ENCODE peak calls at places on chromosomes 5 and 9, in ten cellular contexts. I, U, D, K, Y, Z, F, W, G and S are unnamed samples.

GRCh38 chr9:16729656-16730055 is 140.8 kb downstream of the BNC2 start:
- DNase-seq in I (no peak), U (no peak), D (no peak), K (peak), Y (no peak), Z (no peak), F (no peak), W (no peak), G (no peak), S (no peak)

GRCh38 chr9:84959339-84959738 is 289.8 kb downstream of the NTRK2 start:
- DNase-seq in I (no peak), U (no peak), D (no peak), K (no peak), Y (no peak), Z (no peak), F (no peak), W (no peak), G (no peak), S (no peak)

GRCh38 chr5:61779743-61780142 is 447.7 kb downstream of the ZSWIM6 start:
- DNase-seq in I (no peak), U (no peak), D (no peak), K (no peak), Y (no peak), Z (no peak), F (no peak), W (no peak), G (no peak), S (no peak)

GRCh38 chr5:88882321-88883038 is 504 bp downstream of the MEF2C start:
- DNase-seq in I (no peak), U (peak), D (peak), K (no peak), Y (peak), Z (no peak), F (no peak), W (no peak), G (peak), S (no peak)

GRCh38 chr5:1797109-1797800 is 2.4 kb downstream of the MRPL36 start:
- DNase-seq in I (no peak), U (no peak), D (no peak), K (no peak), Y (no peak), Z (no peak), F (no peak), W (no peak), G (no peak), S (no peak)

GRCh38 chr9:107336718-107337360 is 53.8 kb downstream of the RAD23B start:
- DNase-seq in I (peak), U (no peak), D (no peak), K (no peak), Y (peak), Z (no peak), F (no peak), W (peak), G (no peak), S (no peak)

GRCh38 chr9:92781902-92782301 is 17.3 kb upstream of the BICD2 start:
- DNase-seq in I (no peak), U (no peak), D (no peak), K (no peak), Y (no peak), Z (no peak), F (no peak), W (no peak), G (no peak), S (no peak)

GRCh38 chr9:35042081-35042604 is 30.3 kb downstream of the VCP start:
- DNase-seq in I (peak), U (no peak), D (no peak), K (peak), Y (no peak), Z (no peak), F (no peak), W (no peak), G (no peak), S (no peak)

GRCh38 chr9:124302921-124303320 is 45.2 kb downstream of the NEK6 start:
- DNase-seq in I (no peak), U (no peak), D (no peak), K (no peak), Y (no peak), Z (no peak), F (no peak), W (no peak), G (no peak), S (no peak)

GRCh38 chr5:142491260-142491659 is 166.4 kb upstream of the SPRY4 start:
- DNase-seq in I (no peak), U (no peak), D (peak), K (no peak), Y (no peak), Z (no peak), F (no peak), W (no peak), G (no peak), S (peak)

GRCh38 chr5:112549127-112549526 is 130.1 kb upstream of the EPB41L4A start:
- DNase-seq in I (no peak), U (no peak), D (no peak), K (no peak), Y (no peak), Z (no peak), F (no peak), W (no peak), G (no peak), S (no peak)

GRCh38 chr5:149338364-149338763 is 6.9 kb upstream of the GRPEL2 start:
- DNase-seq in I (no peak), U (no peak), D (no peak), K (no peak), Y (no peak), Z (no peak), F (no peak), W (no peak), G (no peak), S (no peak)
- TF ChIP-seq CTCF in I (no peak), U (no peak), D (no peak), K (no peak), Y (no peak), Z (no peak), F (no peak), W (no peak), G (no peak), S (no peak)

DNA sequence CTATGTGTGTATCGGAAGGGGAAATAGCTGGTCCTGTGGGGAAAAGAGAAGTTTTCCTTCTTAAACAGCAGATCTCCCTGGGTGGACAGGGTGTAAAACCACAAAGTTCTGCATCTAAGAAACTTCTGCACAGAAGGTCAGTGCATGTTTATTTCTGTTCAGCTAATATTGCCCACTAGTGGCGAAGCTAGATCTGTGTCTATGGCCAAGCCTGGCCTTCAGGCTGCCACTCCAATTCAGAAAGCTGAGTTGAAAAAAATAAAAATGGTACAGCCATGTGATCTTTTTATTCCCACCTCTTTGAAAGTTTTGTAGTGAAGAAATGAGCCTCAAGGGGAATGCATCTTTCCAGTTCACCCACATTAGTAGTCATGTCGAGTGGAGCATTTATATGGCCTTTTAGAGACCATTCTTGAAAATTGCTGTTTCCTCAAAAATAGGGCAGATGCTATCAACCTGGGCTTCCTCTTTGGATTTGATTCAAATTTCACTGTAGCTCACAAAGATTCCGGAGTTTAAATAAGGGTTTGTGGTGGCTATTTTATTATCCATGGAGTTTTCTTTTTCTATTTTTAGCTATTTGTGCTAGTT is 488.0 kb downstream of the PRELID2 start:
- DNase-seq in I (peak), U (no peak), D (peak), K (peak), Y (peak), Z (no peak), F (no peak), W (peak), G (peak), S (no peak)
- TF ChIP-seq CTCF in I (peak), U (peak), D (peak), K (peak), Y (peak), Z (peak), F (no peak), W (peak), G (peak), S (peak)

GRCh38 chr9:130045657-130046450 is 2.9 kb upstream of the FNBP1 start:
- DNase-seq in I (no peak), U (no peak), D (no peak), K (peak), Y (no peak), Z (no peak), F (no peak), W (no peak), G (no peak), S (no peak)

GRCh38 chr9:130042931-130043653 is at the start of gene FNBP1:
- DNase-seq in I (peak), U (peak), D (peak), K (peak), Y (peak), Z (peak), F (peak), W (peak), G (peak), S (peak)

GRCh38 chr9:130041648-130042405 is 1.2 kb downstream of the FNBP1 start:
- DNase-seq in I (peak), U (peak), D (peak), K (no peak), Y (no peak), Z (no peak), F (no peak), W (no peak), G (peak), S (no peak)

GRCh38 chr9:130042406-130042930 is 521 bp downstream of the FNBP1 start:
- DNase-seq in I (no peak), U (no peak), D (peak), K (peak), Y (no peak), Z (peak), F (peak), W (no peak), G (peak), S (no peak)

GRCh38 chr9:130043654-130044623 is 950 bp upstream of the FNBP1 start:
- DNase-seq in I (peak), U (peak), D (peak), K (no peak), Y (no peak), Z (no peak), F (no peak), W (peak), G (no peak), S (no peak)
- TF ChIP-seq CTCF in I (peak), U (no peak), D (no peak), K (no peak), Y (peak), Z (no peak), F (peak), W (peak), G (no peak), S (no peak)

GRCh38 chr5:135186662-135187522 is 152.9 kb upstream of the PITX1 start:
- DNase-seq in I (no peak), U (no peak), D (no peak), K (no peak), Y (no peak), Z (no peak), F (no peak), W (no peak), G (no peak), S (no peak)
- TF ChIP-seq CTCF in I (no peak), U (no peak), D (no peak), K (no peak), Y (no peak), Z (no peak), F (no peak), W (peak), G (no peak), S (peak)